ENCODE peak calls at places on chromosomes 13 and 19, in seven cellular contexts. G is HCT116, N is K562, L is endothelial cell of umbilical vein, J is GM12878, U is H1, A is HepG2. Q is an unnamed sample.

GRCh38 chr19:34482380-34483250 is 1.1 kb downstream of the WTIP start:
- DNase-seq in J (no peak), N (no peak), U (peak; percentile 72), G (no peak), A (no peak), L (peak; percentile 30), Q (peak; percentile 37)

GRCh38 chr19:30881281-30881680 is 468.0 kb downstream of the TSHZ3 start:
- DNase-seq in J (no peak), L (no peak), U (no peak), N (no peak), G (no peak), A (no peak), Q (no peak)

GRCh38 chr19:57620673-57621348 is 6.8 kb downstream of the ZNF134 start:
- DNase-seq in J (no peak), L (peak; percentile 7), A (no peak), N (no peak), U (no peak), G (no peak), Q (peak; percentile 15)

GRCh38 chr19:11699931-11700794 is 38.6 kb downstream of the ZNF823 start:
- DNase-seq in N (peak; percentile 59), L (peak; percentile 34), J (no peak), U (no peak), A (peak; percentile 33), G (peak; percentile 38), Q (peak; percentile 42)

GRCh38 chr13:103224804-103225203 is 158.6 kb upstream of the SLC10A2 start:
- DNase-seq in N (no peak), U (no peak), A (no peak), G (no peak), L (no peak), J (no peak), Q (no peak)

GRCh38 chr13:31909889-31910551 is 121.6 kb upstream of the FRY start:
- DNase-seq in A (peak; percentile 45), L (peak; percentile 68), G (peak; percentile 41), J (peak; percentile 37), N (peak; percentile 58), U (no peak), Q (peak; percentile 70)

GRCh38 chr13:75869981-75870380 is 233.9 kb downstream of the LMO7 start:
- DNase-seq in N (no peak), U (no peak), G (no peak), L (no peak), A (no peak), J (no peak), Q (no peak)

GRCh38 chr19:30780032-30780431 is 407.8 kb downstream of the ZNF536 start:
- DNase-seq in L (no peak), J (no peak), U (no peak), G (no peak), A (no peak), N (no peak), Q (no peak)

GRCh38 chr19:57263244-57263643 is 17.0 kb upstream of the ZNF460 start:
- DNase-seq in G (no peak), L (no peak), A (no peak), J (no peak), U (no peak), N (no peak), Q (no peak)

GRCh38 chr19:39335168-39335567 is 675 bp downstream of the GMFG start:
- DNase-seq in U (no peak), N (peak; percentile 58), G (no peak), A (no peak), J (no peak), L (no peak), Q (no peak)

GRCh38 chr19:35509861-35510625 is 3.4 kb downstream of the DMKN start:
- DNase-seq in U (peak; percentile 98), L (peak; percentile 30), J (no peak), A (peak; percentile 75), G (peak; percentile 82), N (peak; percentile 81), Q (peak; percentile 22)

GRCh38 chr19:35510626-35510964 is 2.9 kb downstream of the DMKN start:
- DNase-seq in N (no peak), J (no peak), U (no peak), L (no peak), A (no peak), G (no peak), Q (no peak)

GRCh38 chr19:35512831-35513230 is 618 bp downstream of the DMKN start:
- DNase-seq in L (no peak), A (no peak), N (no peak), J (no peak), U (no peak), G (no peak), Q (no peak)

GRCh38 chr19:35513231-35513974 is at the start of gene DMKN:
- DNase-seq in L (no peak), N (peak; percentile 40), J (no peak), G (peak; percentile 15), A (peak; percentile 22), U (no peak), Q (peak; percentile 58)

GRCh38 chr19:35511337-35511736 is 2.1 kb downstream of the DMKN start:
- DNase-seq in G (no peak), N (no peak), J (no peak), U (no peak), A (no peak), L (no peak), Q (no peak)
- H3K9ac ChIP-seq in G (no peak overlapping the region), N (no peak overlapping the region), J (no peak overlapping the region), U (no peak overlapping the region), A (no peak overlapping the region), L (no peak overlapping the region), Q (no peak overlapping the region)

GRCh38 chr13:40790232-40790631 is 821 bp downstream of the SLC25A15 start:
- DNase-seq in N (no peak), A (no peak), U (no peak), G (no peak), L (no peak), J (no peak), Q (no peak)

GRCh38 chr13:40792284-40793051 is 3.1 kb downstream of the SLC25A15 start:
- DNase-seq in J (no peak), A (no peak), G (no peak), U (no peak), L (no peak), N (no peak), Q (no peak)

GRCh38 chr13:40787062-40787461 is 2.3 kb upstream of the SLC25A15 start:
- DNase-seq in N (peak; percentile 17), U (no peak), G (no peak), J (no peak), L (no peak), A (no peak), Q (peak; percentile 93)

GRCh38 chr13:40786568-40786996 is 2.8 kb upstream of the SLC25A15 start:
- DNase-seq in A (peak; percentile 90), G (no peak), U (no peak), N (peak; percentile 44), L (peak; percentile 9), J (no peak), Q (peak; percentile 61)

GRCh38 chr13:40789275-40790231 is at the start of gene SLC25A15:
- DNase-seq in J (no peak), U (peak; percentile 81), A (peak; percentile 67), L (peak; percentile 82), G (peak; percentile 48), N (peak; percentile 72), Q (peak; percentile 72)
- TF ChIP-seq POLR2A in J (peak; percentile 76), U (peak; percentile 66), A (peak; percentile 65), L (peak; percentile 77), G (peak; percentile 24), N (peak; percentile 71), Q (peak; percentile 58)

DNA sequence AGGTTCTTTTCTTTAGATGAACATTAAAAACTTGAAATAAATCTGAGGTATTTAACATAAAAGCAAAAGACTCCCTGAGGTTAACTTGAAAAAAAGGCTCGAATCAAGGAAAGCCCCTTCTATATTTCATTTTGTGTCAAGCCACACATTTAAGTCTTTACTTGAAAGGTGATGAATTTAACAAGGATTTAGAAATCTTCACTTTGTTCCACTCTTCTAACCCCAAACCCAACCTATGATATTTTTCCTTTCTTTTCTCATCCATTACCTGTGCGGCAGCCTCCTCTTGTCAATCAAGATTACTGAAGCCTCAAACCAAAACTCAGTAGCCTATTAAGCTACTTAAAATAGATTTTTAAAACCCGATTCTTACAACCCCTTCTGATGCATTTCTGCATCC is 33.8 kb downstream of the MIPEP start:
- DNase-seq in G (no peak), N (no peak), U (no peak), L (no peak), J (no peak), A (no peak), Q (no peak)
- H3K9ac ChIP-seq in G (no peak overlapping the region), N (no peak overlapping the region), U (no peak overlapping the region), L (no peak overlapping the region), J (no peak overlapping the region), A (no peak overlapping the region), Q (no peak overlapping the region)

DNA sequence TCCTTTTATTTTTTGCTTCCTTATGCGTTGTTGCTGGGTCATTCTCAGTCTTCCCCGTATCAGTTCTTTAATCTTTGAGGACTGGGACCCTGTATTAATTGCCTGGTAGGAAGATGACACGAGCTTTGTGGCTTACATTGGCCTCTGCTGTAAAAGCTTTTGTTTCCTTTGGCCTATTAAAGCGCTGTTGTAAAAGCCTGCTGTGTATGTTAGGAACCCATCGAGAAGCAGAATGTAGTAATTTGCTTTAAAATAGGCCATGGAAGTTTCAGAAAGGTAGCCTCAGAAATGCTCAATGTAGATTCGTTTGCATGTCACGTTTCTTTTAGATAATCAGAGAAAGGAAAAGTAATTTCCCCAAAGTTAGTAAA is 257.5 kb upstream of the STARD13 start:
- DNase-seq in A (no peak), L (no peak), N (no peak), J (no peak), G (no peak), U (no peak), Q (no peak)
- TF ChIP-seq POLR2A in A (no peak), L (no peak), N (no peak), J (no peak), G (no peak), U (no peak), Q (no peak)

GRCh38 chr13:54633461-54633860 is 1604.8 kb downstream of the OLFM4 start:
- DNase-seq in L (no peak), G (no peak), A (no peak), J (no peak), U (no peak), N (no peak), Q (no peak)
- H3K9ac ChIP-seq in L (no peak overlapping the region), G (no peak overlapping the region), A (no peak overlapping the region), J (no peak overlapping the region), U (no peak overlapping the region), N (no peak overlapping the region), Q (no peak overlapping the region)

DNA sequence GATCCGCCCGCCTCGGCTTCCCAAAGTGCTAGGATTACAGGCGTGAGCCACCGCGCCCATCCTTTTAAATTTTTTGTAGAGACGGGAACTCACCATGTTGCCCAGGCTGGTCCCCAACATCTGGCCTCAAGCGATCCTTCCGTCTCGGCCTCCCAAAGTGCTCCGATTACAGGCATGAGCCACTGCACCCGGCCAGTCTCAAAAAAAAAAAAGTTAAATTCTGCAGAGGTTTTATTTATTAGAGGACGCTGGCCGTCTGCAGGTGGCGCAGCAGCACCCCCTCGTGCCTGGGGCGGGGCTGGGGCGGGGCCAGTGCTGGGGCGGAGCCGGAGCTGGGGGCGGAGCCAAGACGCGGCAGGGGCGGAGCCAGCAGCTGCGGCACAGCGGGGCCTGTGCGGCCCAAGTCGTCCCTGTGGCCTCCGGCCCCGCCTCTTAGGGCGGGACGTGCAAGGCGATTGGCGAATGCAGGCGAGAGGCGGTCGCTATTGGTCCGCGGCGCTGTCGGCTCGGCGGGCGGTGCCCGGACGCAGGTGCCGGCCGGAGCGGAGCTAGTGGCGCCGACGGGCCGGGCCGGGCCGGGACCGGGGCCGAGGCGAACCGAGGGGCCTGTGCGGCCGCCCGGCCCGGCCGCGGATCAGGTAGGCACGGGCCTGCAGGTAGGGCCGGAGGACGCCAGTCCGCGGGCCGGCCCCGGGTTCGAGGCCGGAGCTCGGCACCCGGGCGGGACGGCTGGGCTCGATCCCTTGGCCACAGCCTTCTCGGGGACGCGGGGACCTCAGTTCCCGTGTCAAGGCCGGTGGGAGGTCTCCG is at the start of gene MARCHF2:
- DNase-seq in L (peak; percentile 98), G (peak; percentile 90), A (peak; percentile 90), J (peak; percentile 73), N (peak; percentile 97), U (peak; percentile 96), Q (peak; percentile 97)
- TF ChIP-seq POLR2A in L (peak; percentile 58), G (no peak), A (peak; percentile 28), J (peak; percentile 66), N (no peak), U (no peak), Q (no peak)